ENCODE peak calls at places on chromosome 3, in seven cellular contexts. S is kidney, U is HFF-Myc, N is coronary artery, Y is cardiac fibroblast, X is AG04450, C is AG09309. K is an unnamed sample.

GRCh38 chr3:194906229-194906629 is 220.5 kb downstream of the FAM43A start:
- DNase-seq in C (no peak), Y (peak), X (peak), N (no peak), U (peak), S (no peak), K (peak)

GRCh38 chr3:37536033-37536432 is 325.6 kb upstream of the CTDSPL start:
- DNase-seq in U (no peak), X (no peak), C (no peak), Y (no peak), N (no peak), S (no peak), K (no peak)

GRCh38 chr3:123143669-123144411 is 57.9 kb upstream of the SEC22A start:
- DNase-seq in Y (no peak), C (no peak), U (no peak), X (no peak), N (no peak), S (no peak), K (no peak)

GRCh38 chr3:123194552-123194951 is 7.2 kb upstream of the SEC22A start:
- DNase-seq in X (no peak), Y (peak), U (no peak), S (no peak), N (no peak), C (no peak), K (peak)

GRCh38 chr3:4980229-4981159 is 1.3 kb downstream of the BHLHE40 start:
- DNase-seq in U (peak), C (peak), X (peak), Y (peak), S (peak), N (peak), K (peak)

GRCh38 chr3:72086712-72087093 is 301.8 kb upstream of the PROK2 start:
- DNase-seq in U (no peak), N (no peak), X (no peak), C (no peak), S (no peak), Y (no peak), K (no peak)

GRCh38 chr3:43641306-43642114 is 19.7 kb upstream of the ANO10 start:
- DNase-seq in N (no peak), X (no peak), C (no peak), U (no peak), Y (no peak), S (no peak), K (no peak)

GRCh38 chr3:50356553-50356952 is 2.8 kb downstream of the TMEM115 start:
- DNase-seq in N (no peak), Y (peak), C (no peak), S (no peak), X (no peak), U (no peak), K (peak)

GRCh38 chr3:23685484-23686258 is 120.1 kb upstream of the UBE2E1 start:
- DNase-seq in X (peak), S (peak), C (peak), N (peak), Y (peak), U (peak), K (peak)

GRCh38 chr3:98657429-98657828 is 64.0 kb upstream of the CPOX start:
- DNase-seq in S (peak), C (no peak), U (no peak), Y (no peak), X (no peak), N (no peak), K (peak)

GRCh38 chr3:118262800-118263402 is 771.7 kb downstream of the IGSF11 start:
- DNase-seq in Y (no peak), C (no peak), X (no peak), S (no peak), U (no peak), N (no peak), K (peak)

GRCh38 chr3:74423867-74424266 is 190.6 kb downstream of the CNTN3 start:
- DNase-seq in S (no peak), C (no peak), Y (no peak), N (no peak), U (no peak), X (no peak), K (no peak)
- H3K4me3 ChIP-seq in S (no peak), C (no peak), Y (no peak), N (no peak), U (no peak), X (no peak), K (no peak)

GRCh38 chr3:52054689-52055511 is 1.5 kb downstream of the DUSP7 start:
- DNase-seq in C (no peak), X (no peak), N (no peak), U (no peak), S (no peak), Y (no peak), K (peak)
- TF ChIP-seq CTCF in C (peak), X (peak), N (no peak), U (peak), S (peak), Y (peak), K (peak)

GRCh38 chr3:46576899-46577298 is 10.8 kb upstream of the LRRC2 start:
- DNase-seq in X (no peak), C (no peak), Y (no peak), U (no peak), N (no peak), S (peak), K (no peak)

GRCh38 chr3:46574881-46575576 is 8.9 kb upstream of the LRRC2 start:
- DNase-seq in N (no peak), U (no peak), C (no peak), Y (no peak), X (no peak), S (no peak), K (no peak)

GRCh38 chr3:46575577-46576222 is 9.6 kb upstream of the LRRC2 start:
- DNase-seq in S (no peak), N (no peak), Y (no peak), U (no peak), C (no peak), X (no peak), K (no peak)

GRCh38 chr3:46574263-46574662 is 8.2 kb upstream of the LRRC2 start:
- DNase-seq in Y (no peak), S (no peak), X (no peak), C (no peak), U (no peak), N (no peak), K (no peak)

DNA sequence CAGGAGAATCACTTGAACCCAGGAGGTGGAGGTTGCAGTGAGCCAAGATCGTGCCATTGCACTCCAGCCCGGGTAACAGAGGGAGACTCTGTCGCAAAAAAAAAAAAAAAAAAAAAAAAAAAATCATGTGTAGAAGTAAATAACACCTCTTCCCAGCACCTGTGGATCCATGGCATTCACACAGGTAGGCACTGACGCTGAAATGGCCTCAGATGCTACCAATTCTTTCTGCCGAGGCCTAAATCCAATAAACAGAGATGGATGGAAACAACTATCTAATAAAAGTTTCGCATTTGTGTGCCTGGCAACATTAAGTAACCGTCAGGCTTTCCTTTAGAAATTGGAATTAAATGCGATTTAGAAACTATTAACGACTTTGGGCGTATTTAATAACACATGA is 10.3 kb upstream of the LRRC2 start:
- DNase-seq in X (no peak), N (no peak), S (no peak), C (no peak), U (no peak), Y (no peak), K (no peak)
- H3K4me3 ChIP-seq in X (no peak), N (no peak), S (no peak), C (no peak), U (no peak), Y (no peak), K (no peak)

DNA sequence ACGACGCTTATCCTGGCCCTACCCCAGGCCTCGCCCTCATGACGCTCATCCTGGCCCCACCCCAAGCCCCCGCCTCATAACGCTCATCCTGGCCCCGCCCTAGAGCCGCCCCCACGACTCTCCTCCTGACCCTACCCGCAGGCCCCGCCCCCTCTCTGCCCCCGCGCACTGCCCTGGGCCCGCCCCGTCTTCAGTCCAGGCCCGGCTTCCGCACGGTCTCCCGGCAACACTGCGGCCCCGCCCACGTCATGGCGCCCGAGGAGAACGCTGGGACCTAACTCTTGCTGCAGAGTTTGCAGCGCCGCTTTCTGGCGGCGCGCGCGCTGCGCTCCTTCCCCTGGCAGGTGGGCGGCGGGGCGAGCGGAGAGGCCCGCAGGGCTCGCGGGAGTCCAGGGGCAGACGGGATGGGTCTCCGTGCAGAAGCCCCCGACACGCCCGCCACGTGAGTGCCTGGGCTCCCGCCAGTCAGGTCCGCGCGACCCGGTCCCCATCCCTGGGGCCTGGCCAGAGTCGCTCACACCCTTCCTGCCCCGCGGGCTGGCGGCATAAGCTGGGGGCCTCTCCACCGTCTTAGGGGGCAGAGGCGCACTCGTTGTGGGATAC is 52.5 kb upstream of the ROPN1B start:
- DNase-seq in C (peak), U (peak), N (peak), S (no peak), X (peak), Y (peak), K (peak)
- TF ChIP-seq CTCF in C (no peak), U (peak), N (no peak), S (peak), X (peak), Y (peak), K (no peak)

GRCh38 chr3:158108596-158108995 is 1.3 kb upstream of the RSRC1 start:
- DNase-seq in N (no peak), U (no peak), X (no peak), C (no peak), S (no peak), Y (no peak), K (no peak)

GRCh38 chr3:158109295-158109803 is 540 bp upstream of the RSRC1 start:
- DNase-seq in U (no peak), Y (no peak), S (no peak), C (no peak), N (no peak), X (no peak), K (no peak)

GRCh38 chr3:158106773-158107461 is 697 bp upstream of the SHOX2 start:
- DNase-seq in U (no peak), Y (no peak), C (no peak), S (no peak), N (peak), X (no peak), K (no peak)

GRCh38 chr3:158105710-158106438 is at the start of gene SHOX2:
- DNase-seq in Y (peak), S (peak), X (no peak), N (no peak), C (no peak), U (no peak), K (peak)

GRCh38 chr3:158107508-158108095 is 1.4 kb upstream of the SHOX2 start:
- DNase-seq in U (no peak), C (no peak), X (no peak), N (no peak), S (no peak), Y (no peak), K (no peak)
- H3K4me3 ChIP-seq in U (peak), C (no peak), X (no peak), N (peak), S (no peak), Y (no peak), K (no peak)

GRCh38 chr3:139629033-139629432 is 48.7 kb downstream of the NMNAT3 start:
- DNase-seq in Y (peak), N (no peak), U (no peak), X (no peak), S (no peak), C (no peak), K (peak)
- TF ChIP-seq CTCF in Y (no peak), N (no peak), U (peak), X (peak), S (no peak), C (peak), K (peak)